ENCODE peak calls at places on chromosomes 11 and 22, in ten cellular contexts. Y is AG04449; F is Caco-2; V is tibial artery; W is A549; D is NT2/D1; O is CD4-positive, alpha-beta memory T cell; N is cardiac fibroblast; B is upper lobe of right lung; T is CD8-positive, alpha-beta memory T cell. P is an unnamed sample.

GRCh38 chr11:83990160-83990733 is 704.1 kb upstream of the CCDC90B start:
- DNase-seq in Y (no peak), T (no peak), D (no peak), N (no peak), V (no peak), F (no peak), W (no peak), B (no peak), O (no peak), P (no peak)

GRCh38 chr11:104451193-104451592 is 287.2 kb upstream of the PDGFD start:
- DNase-seq in D (no peak), Y (no peak), F (no peak), T (no peak), N (peak), B (no peak), O (no peak), V (no peak), W (no peak), P (no peak)

GRCh38 chr22:27194096-27194748 is 536.8 kb downstream of the MIAT start:
- DNase-seq in Y (no peak), T (no peak), W (no peak), O (no peak), D (no peak), V (no peak), F (peak), B (no peak), N (no peak), P (no peak)

GRCh38 chr22:49553076-49553475 is 274.6 kb downstream of the BRD1 start:
- DNase-seq in T (no peak), B (peak), F (no peak), Y (no peak), W (no peak), V (peak), N (no peak), D (no peak), O (no peak), P (no peak)

GRCh38 chr11:72257551-72257950 is 13.6 kb upstream of the PHOX2A start:
- DNase-seq in D (no peak), O (no peak), W (no peak), Y (no peak), V (no peak), F (no peak), T (no peak), N (no peak), B (no peak), P (no peak)

GRCh38 chr11:23278121-23278520 is 417.8 kb upstream of the CCDC179 start:
- DNase-seq in W (no peak), N (peak), T (no peak), D (no peak), O (no peak), B (no peak), Y (peak), V (no peak), F (no peak), P (peak)

GRCh38 chr11:76086713-76087635 is 119.3 kb downstream of the WNT11 start:
- DNase-seq in Y (peak), F (no peak), B (no peak), W (no peak), T (no peak), V (no peak), N (no peak), D (no peak), O (no peak), P (peak)

GRCh38 chr11:101807521-101807920 is 107.3 kb upstream of the CEP126 start:
- DNase-seq in O (no peak), Y (no peak), W (no peak), D (no peak), V (no peak), T (no peak), F (no peak), B (no peak), N (no peak), P (peak)

GRCh38 chr22:44259366-44260215 is 53.2 kb downstream of the SHISAL1 start:
- DNase-seq in F (no peak), W (no peak), B (no peak), V (peak), N (no peak), Y (no peak), T (no peak), D (no peak), O (no peak), P (no peak)

GRCh38 chr22:45602824-45603301 is 68.8 kb upstream of the ATXN10 start:
- DNase-seq in V (no peak), W (no peak), N (peak), T (no peak), F (peak), D (peak), B (no peak), Y (no peak), O (no peak), P (peak)

GRCh38 chr11:120385110-120385509 is 48.9 kb downstream of the ARHGEF12 start:
- DNase-seq in T (no peak), V (no peak), N (peak), Y (no peak), O (no peak), B (no peak), W (no peak), F (no peak), D (no peak), P (peak)

GRCh38 chr11:78074756-78075155 is 4.9 kb downstream of the NDUFC2 start:
- DNase-seq in V (no peak), Y (no peak), N (no peak), T (no peak), W (no peak), O (no peak), D (no peak), B (no peak), F (no peak), P (no peak)

GRCh38 chr11:78079232-78080083 is at the start of gene NDUFC2:
- DNase-seq in D (peak), W (peak), V (peak), T (peak), N (peak), B (peak), F (peak), Y (no peak), O (peak), P (peak)

GRCh38 chr11:78078218-78079167 is 1.2 kb downstream of the NDUFC2 start:
- DNase-seq in T (no peak), B (no peak), Y (no peak), V (no peak), N (no peak), F (no peak), O (no peak), D (no peak), W (no peak), P (peak)

GRCh38 chr11:78080084-78080817 is 589 bp upstream of the NDUFC2 start:
- DNase-seq in W (no peak), T (no peak), B (no peak), F (no peak), O (no peak), V (no peak), Y (no peak), D (no peak), N (no peak), P (no peak)

GRCh38 chr11:78076733-78077403 is 2.8 kb downstream of the NDUFC2 start:
- DNase-seq in V (no peak), Y (no peak), D (no peak), F (no peak), O (no peak), T (no peak), W (no peak), N (no peak), B (no peak), P (no peak)
- H3K4me3 ChIP-seq in V (no peak), Y (no peak), D (no peak), F (no peak), O (no peak), T (no peak), W (no peak), N (no peak), B (no peak), P (no peak)

DNA sequence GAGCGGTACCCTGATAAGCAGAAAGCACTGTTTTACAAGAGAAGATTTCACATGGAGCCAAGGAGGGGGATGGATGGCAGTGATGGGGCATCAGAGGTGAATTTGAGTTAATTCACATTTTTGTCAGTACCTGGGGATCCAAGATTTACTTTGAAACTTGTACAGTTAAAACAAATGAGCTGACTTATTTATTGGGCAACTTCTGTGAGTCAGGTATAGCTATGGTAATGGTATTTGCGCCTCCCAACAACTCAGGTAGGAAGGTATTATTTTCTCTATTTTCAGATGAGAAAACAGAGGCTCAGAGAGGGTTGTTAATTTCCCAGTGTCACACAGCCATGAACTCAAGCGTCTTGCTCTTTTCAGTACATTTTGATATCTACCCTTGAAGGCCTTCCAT is 83.6 kb downstream of the PRR5L start:
- DNase-seq in B (no peak), D (no peak), T (no peak), N (no peak), Y (no peak), W (no peak), V (no peak), F (no peak), O (no peak), P (no peak)
- H3K4me3 ChIP-seq in B (no peak), D (no peak), T (peak), N (no peak), Y (no peak), W (no peak), V (no peak), F (no peak), O (no peak), P (no peak)

DNA sequence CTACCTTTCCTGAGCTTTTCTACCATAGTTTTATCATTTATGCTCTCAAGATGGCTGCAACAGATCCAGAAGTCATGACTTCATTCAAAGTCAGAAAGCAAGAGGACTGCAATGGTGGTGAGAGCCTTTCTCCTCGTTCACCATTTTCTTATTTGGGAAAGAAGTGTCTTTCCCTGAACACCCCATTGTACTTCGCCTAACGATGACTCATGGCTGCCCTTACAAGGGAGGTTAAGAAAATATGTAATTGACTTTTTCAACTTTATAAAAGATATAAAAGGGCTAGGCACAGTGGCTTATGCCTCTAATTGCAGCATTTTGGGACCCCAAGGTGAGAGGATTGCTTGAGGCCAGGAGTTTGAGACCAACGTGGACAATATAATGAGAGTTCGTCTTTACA is 541.7 kb downstream of the METTL15 start:
- DNase-seq in F (no peak), O (no peak), N (peak), D (no peak), W (no peak), V (no peak), Y (no peak), B (no peak), T (no peak), P (no peak)
- H3K4me3 ChIP-seq in F (no peak), O (no peak), N (no peak), D (no peak), W (no peak), V (no peak), Y (no peak), B (no peak), T (no peak), P (no peak)

DNA sequence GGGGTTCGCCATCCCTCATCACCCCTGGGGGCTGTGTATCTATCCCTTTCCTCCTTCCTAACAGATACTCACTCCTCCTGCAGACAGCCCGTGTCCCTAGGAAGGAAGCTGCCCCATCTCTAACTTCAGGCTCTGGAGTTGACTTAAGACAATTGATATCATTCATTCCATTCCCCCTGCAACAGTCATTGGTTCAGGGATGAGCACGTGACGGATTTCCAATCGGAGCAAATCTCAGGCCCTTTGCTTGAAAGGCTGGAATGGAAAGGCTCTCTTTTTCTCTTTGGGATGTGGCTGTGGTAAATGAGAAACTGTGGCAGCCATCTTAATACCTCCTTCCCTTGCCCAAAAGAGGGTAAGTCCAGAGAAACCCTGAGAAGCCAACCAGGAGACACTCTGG is 5.0 kb upstream of the SCUBE2 start:
- DNase-seq in F (no peak), W (no peak), D (no peak), B (no peak), V (no peak), T (no peak), N (no peak), O (no peak), Y (no peak), P (no peak)
- H3K4me3 ChIP-seq in F (no peak), W (no peak), D (no peak), B (no peak), V (no peak), T (no peak), N (no peak), O (no peak), Y (no peak), P (no peak)

GRCh38 chr11:639324-639977 is 2.4 kb downstream of the DRD4 start:
- DNase-seq in D (no peak), B (no peak), O (no peak), N (no peak), Y (no peak), F (no peak), T (no peak), V (no peak), W (no peak), P (no peak)
- H3K4me3 ChIP-seq in D (no peak), B (no peak), O (no peak), N (no peak), Y (no peak), F (no peak), T (no peak), V (no peak), W (no peak), P (no peak)

GRCh38 chr22:20869234-20869633 is 10.4 kb downstream of the SNAP29 start:
- DNase-seq in T (no peak), B (no peak), Y (no peak), V (no peak), F (no peak), D (no peak), W (no peak), N (no peak), O (no peak), P (no peak)
- H3K4me3 ChIP-seq in T (no peak), B (no peak), Y (no peak), V (no peak), F (no peak), D (no peak), W (no peak), N (no peak), O (no peak), P (no peak)

GRCh38 chr11:13009921-13010736 is 1.0 kb downstream of the RASSF10 start:
- DNase-seq in F (peak), V (no peak), D (no peak), T (no peak), N (no peak), Y (no peak), W (peak), O (no peak), B (peak), P (no peak)

GRCh38 chr11:13007702-13008435 is 1.2 kb upstream of the RASSF10 start:
- DNase-seq in D (no peak), N (no peak), F (peak), B (no peak), O (no peak), T (no peak), W (peak), V (no peak), Y (no peak), P (no peak)

GRCh38 chr11:13008625-13009475 is at the start of gene RASSF10:
- DNase-seq in T (no peak), O (no peak), V (no peak), B (peak), Y (no peak), F (peak), D (peak), N (peak), W (peak), P (no peak)

GRCh38 chr11:13010737-13011342 is 1.7 kb downstream of the RASSF10 start:
- DNase-seq in T (no peak), B (peak), Y (no peak), F (no peak), W (no peak), N (no peak), V (no peak), D (no peak), O (no peak), P (no peak)

GRCh38 chr11:13009476-13009920 is 382 bp downstream of the RASSF10 start:
- DNase-seq in Y (no peak), O (no peak), V (no peak), N (no peak), W (no peak), B (no peak), D (no peak), F (no peak), T (no peak), P (peak)
- H3K4me3 ChIP-seq in Y (peak), O (no peak), V (peak), N (no peak), W (peak), B (peak), D (peak), F (peak), T (no peak), P (peak)